ENCODE peak calls at places on chromosomes 1 and 21, in four cellular contexts. One of them, this sample, is unnamed.

GRCh38 chr1:107662976-107663375 is 302.0 kb downstream of the VAV3 start:
- DNase-seq in ovary: no peak
- DNase-seq in sigmoid colon: no peak
- DNase-seq in A549: no peak
- DNase-seq in this sample: no peak

GRCh38 chr1:156310962-156311361 is 11.9 kb upstream of the VHLL start:
- DNase-seq in ovary: no peak
- DNase-seq in sigmoid colon: peak
- DNase-seq in A549: peak
- DNase-seq in this sample: no peak

GRCh38 chr1:169901119-169901518 is 7.4 kb upstream of the SCYL3 start:
- DNase-seq in ovary: no peak
- DNase-seq in sigmoid colon: no peak
- DNase-seq in A549: no peak
- DNase-seq in this sample: no peak

GRCh38 chr21:14567557-14568279 is 21.6 kb upstream of the SAMSN1 start:
- DNase-seq in ovary: no peak
- DNase-seq in sigmoid colon: peak
- DNase-seq in A549: no peak
- DNase-seq in this sample: peak

GRCh38 chr1:111203681-111204210 is 3.3 kb upstream of the DENND2D start:
- DNase-seq in ovary: peak
- DNase-seq in sigmoid colon: peak
- DNase-seq in A549: no peak
- DNase-seq in this sample: peak

GRCh38 chr1:54008876-54009275 is 9.1 kb downstream of the LDLRAD1 start:
- DNase-seq in ovary: no peak
- DNase-seq in sigmoid colon: no peak
- DNase-seq in A549: no peak
- DNase-seq in this sample: peak

GRCh38 chr1:204634260-204634910 is 51.2 kb downstream of the LRRN2 start:
- DNase-seq in ovary: no peak
- DNase-seq in sigmoid colon: no peak
- DNase-seq in A549: no peak
- DNase-seq in this sample: no peak

GRCh38 chr1:7387053-7387861 is 383.8 kb upstream of the VAMP3 start:
- DNase-seq in ovary: no peak
- DNase-seq in sigmoid colon: peak
- DNase-seq in A549: no peak
- DNase-seq in this sample: no peak

GRCh38 chr1:90580176-90580575 is 136.9 kb downstream of the BARHL2 start:
- DNase-seq in ovary: no peak
- DNase-seq in sigmoid colon: no peak
- DNase-seq in A549: no peak
- DNase-seq in this sample: no peak

GRCh38 chr1:229947968-229948367 is 119.1 kb upstream of the GALNT2 start:
- DNase-seq in ovary: no peak
- DNase-seq in sigmoid colon: no peak
- DNase-seq in A549: no peak
- DNase-seq in this sample: no peak

GRCh38 chr1:26388791-26389445 is 16.4 kb upstream of the ZNF683 start:
- DNase-seq in ovary: no peak
- DNase-seq in sigmoid colon: no peak
- DNase-seq in A549: no peak
- DNase-seq in this sample: no peak

GRCh38 chr1:30757196-30757949 is at the start of gene LAPTM5:
- DNase-seq in ovary: no peak
- DNase-seq in sigmoid colon: peak
- DNase-seq in A549: no peak
- DNase-seq in this sample: peak

GRCh38 chr1:36096500-36097412 is 8.1 kb downstream of the ADPRS start:
- DNase-seq in ovary: no peak
- DNase-seq in sigmoid colon: no peak
- DNase-seq in A549: peak
- DNase-seq in this sample: no peak

GRCh38 chr21:46628868-46629267 is 6.6 kb upstream of the PRMT2 start:
- DNase-seq in ovary: no peak
- DNase-seq in sigmoid colon: no peak
- DNase-seq in A549: no peak
- DNase-seq in this sample: no peak

GRCh38 chr1:212247179-212247721 is 38.0 kb upstream of the PPP2R5A start:
- DNase-seq in ovary: no peak
- DNase-seq in sigmoid colon: no peak
- DNase-seq in A549: no peak
- DNase-seq in this sample: no peak

GRCh38 chr21:42061195-42061865 is 9.8 kb upstream of the UMODL1 start:
- DNase-seq in ovary: no peak
- DNase-seq in sigmoid colon: peak
- DNase-seq in A549: no peak
- DNase-seq in this sample: no peak

GRCh38 chr21:33975548-33976081 is 60.0 kb upstream of the ATP5PO start:
- DNase-seq in ovary: no peak
- DNase-seq in sigmoid colon: no peak
- DNase-seq in A549: peak
- DNase-seq in this sample: peak

GRCh38 chr1:214427871-214428277 is 123.5 kb downstream of the PTPN14 start:
- DNase-seq in ovary: no peak
- DNase-seq in sigmoid colon: no peak
- DNase-seq in A549: peak
- DNase-seq in this sample: no peak

GRCh38 chr1:184187097-184187496 is 135.6 kb downstream of the TSEN15 start:
- DNase-seq in ovary: no peak
- DNase-seq in sigmoid colon: no peak
- DNase-seq in A549: no peak
- DNase-seq in this sample: no peak

GRCh38 chr1:17587693-17588047 is 48.2 kb downstream of the ARHGEF10L start:
- DNase-seq in ovary: no peak
- DNase-seq in sigmoid colon: no peak
- DNase-seq in A549: peak
- DNase-seq in this sample: no peak

GRCh38 chr1:211735208-211736170 is 60.1 kb upstream of the NEK2 start:
- DNase-seq in ovary: peak
- DNase-seq in sigmoid colon: peak
- DNase-seq in A549: peak
- DNase-seq in this sample: no peak

GRCh38 chr21:19767546-19767945 is 1230.7 kb upstream of the NCAM2 start:
- DNase-seq in ovary: no peak
- DNase-seq in sigmoid colon: no peak
- DNase-seq in A549: no peak
- DNase-seq in this sample: no peak

GRCh38 chr21:45443595-45444181 is 38.7 kb downstream of the COL18A1 start:
- DNase-seq in ovary: peak
- DNase-seq in sigmoid colon: no peak
- DNase-seq in A549: no peak
- DNase-seq in this sample: peak

GRCh38 chr1:176949033-176949662 is 215.4 kb downstream of the ASTN1 start:
- DNase-seq in ovary: peak
- DNase-seq in sigmoid colon: no peak
- DNase-seq in A549: peak
- DNase-seq in this sample: peak

GRCh38 chr1:176950736-176951308 is 213.7 kb downstream of the ASTN1 start:
- DNase-seq in ovary: no peak
- DNase-seq in sigmoid colon: no peak
- DNase-seq in A549: no peak
- DNase-seq in this sample: no peak

GRCh38 chr1:176957603-176958002 is 206.9 kb downstream of the ASTN1 start:
- DNase-seq in ovary: no peak
- DNase-seq in sigmoid colon: no peak
- DNase-seq in A549: no peak
- DNase-seq in this sample: no peak

GRCh38 chr1:176959461-176959860 is 205.1 kb downstream of the ASTN1 start:
- DNase-seq in ovary: no peak
- DNase-seq in sigmoid colon: no peak
- DNase-seq in A549: no peak
- DNase-seq in this sample: no peak

GRCh38 chr1:176954242-176954641 is 210.3 kb downstream of the ASTN1 start:
- DNase-seq in ovary: no peak
- DNase-seq in sigmoid colon: no peak
- DNase-seq in A549: peak
- DNase-seq in this sample: no peak
- TF ChIP-seq CTCF in ovary: no peak
- TF ChIP-seq CTCF in sigmoid colon: no peak
- TF ChIP-seq CTCF in A549: no peak
- TF ChIP-seq CTCF in this sample: no peak

GRCh38 chr1:46303038-46303871 is at the start of the genes LRRC41 and UQCRH:
- DNase-seq in ovary: peak
- DNase-seq in sigmoid colon: peak
- DNase-seq in A549: peak
- DNase-seq in this sample: peak

GRCh38 chr1:46300673-46301405 is 2.6 kb downstream of the LRRC41 start:
- DNase-seq in ovary: no peak
- DNase-seq in sigmoid colon: peak
- DNase-seq in A549: no peak
- DNase-seq in this sample: no peak

GRCh38 chr1:46302091-46303037 is 1.1 kb downstream of the LRRC41 start:
- DNase-seq in ovary: peak
- DNase-seq in sigmoid colon: peak
- DNase-seq in A549: peak
- DNase-seq in this sample: peak

GRCh38 chr1:46303872-46304326 is 401 bp downstream of the UQCRH start:
- DNase-seq in ovary: no peak
- DNase-seq in sigmoid colon: no peak
- DNase-seq in A549: no peak
- DNase-seq in this sample: no peak

GRCh38 chr1:46301406-46302090 is 1.9 kb downstream of the LRRC41 start:
- DNase-seq in ovary: no peak
- DNase-seq in sigmoid colon: peak
- DNase-seq in A549: peak
- DNase-seq in this sample: peak
- TF ChIP-seq EP300 in ovary: no peak
- TF ChIP-seq EP300 in sigmoid colon: no peak
- TF ChIP-seq EP300 in A549: no peak
- TF ChIP-seq EP300 in this sample: no peak

DNA sequence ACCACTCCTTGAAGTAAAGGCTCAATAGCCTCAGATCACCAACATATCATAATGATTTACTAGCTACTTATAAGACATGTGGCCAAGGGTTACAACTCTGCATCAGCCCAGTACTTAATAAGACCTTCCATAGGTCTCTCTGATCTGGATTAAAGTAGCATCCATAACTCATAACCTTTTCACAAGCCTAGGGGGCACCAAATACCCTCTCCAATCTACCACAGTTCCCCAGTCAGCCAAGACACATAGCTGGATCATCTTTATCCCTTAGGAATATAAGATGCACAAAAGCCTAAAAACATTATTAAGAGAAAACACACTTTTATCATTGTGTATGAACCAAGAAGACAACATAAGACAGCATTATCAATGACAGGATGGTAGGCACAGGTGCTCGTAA is 22.1 kb downstream of the SSX2IP start:
- DNase-seq in ovary: no peak
- DNase-seq in sigmoid colon: no peak
- DNase-seq in A549: peak
- DNase-seq in this sample: no peak
- TF ChIP-seq CTCF in ovary: no peak
- TF ChIP-seq CTCF in sigmoid colon: no peak
- TF ChIP-seq CTCF in A549: peak
- TF ChIP-seq CTCF in this sample: no peak

GRCh38 chr1:47792786-47793185 is 204.4 kb downstream of the TRABD2B start:
- DNase-seq in ovary: no peak
- DNase-seq in sigmoid colon: no peak
- DNase-seq in A549: no peak
- DNase-seq in this sample: no peak
- TF ChIP-seq EP300 in ovary: no peak
- TF ChIP-seq EP300 in sigmoid colon: no peak
- TF ChIP-seq EP300 in A549: no peak
- TF ChIP-seq EP300 in this sample: no peak

DNA sequence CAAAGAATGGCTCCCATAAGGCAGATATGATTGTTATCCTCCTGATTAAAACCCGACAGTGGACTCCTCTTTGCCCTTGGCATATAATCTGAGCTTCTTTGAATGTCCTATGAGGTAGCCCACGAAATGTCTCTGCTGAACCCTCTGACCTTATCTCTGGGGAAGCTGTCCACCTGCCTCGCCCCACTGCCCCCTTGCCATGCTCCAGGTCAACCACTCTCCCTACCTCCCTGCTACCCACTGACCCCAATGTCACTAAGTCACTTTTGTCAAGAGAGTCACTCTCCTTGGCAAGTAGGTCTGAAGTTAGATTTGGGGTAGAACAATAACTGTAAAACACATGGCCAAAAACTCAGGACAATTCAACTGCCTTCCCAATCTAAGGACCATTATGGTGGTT is 54.5 kb downstream of the UTP25 start:
- DNase-seq in ovary: no peak
- DNase-seq in sigmoid colon: no peak
- DNase-seq in A549: no peak
- DNase-seq in this sample: no peak
- TF ChIP-seq CTCF in ovary: no peak
- TF ChIP-seq CTCF in sigmoid colon: no peak
- TF ChIP-seq CTCF in A549: no peak
- TF ChIP-seq CTCF in this sample: no peak

This sample was measured in upper lobe of left lung.